ENCODE peak calls at places on chromosomes 7 and 10, in eight cellular contexts. One of them, this sample, is unnamed.

GRCh38 chr10:58909881-58910280 is 266.6 kb upstream of the PHYHIPL start:
- DNase-seq in stimulated activated CD4-positive, alpha-beta T cell treated with anti-CD3 and anti-CD28 coated beads, Interleukin-1b, Interleukin-23, amount 100 ng/mL, for 24 hours: no peak
- DNase-seq in nucleus accumbens: no peak
- DNase-seq in non-pigmented ciliary epithelial cell: no peak
- DNase-seq in GM13976: no peak
- DNase-seq in EH: peak
- DNase-seq in heart right ventricle: no peak
- DNase-seq in H7: no peak
- DNase-seq in this sample: no peak

GRCh38 chr10:87691515-87692070 is 31.9 kb downstream of the PAPSS2 start:
- DNase-seq in heart right ventricle: no peak
- DNase-seq in EH: no peak
- DNase-seq in H7: no peak
- DNase-seq in nucleus accumbens: no peak
- DNase-seq in GM13976: no peak
- DNase-seq in stimulated activated CD4-positive, alpha-beta T cell treated with anti-CD3 and anti-CD28 coated beads, Interleukin-1b, Interleukin-23, amount 100 ng/mL, for 24 hours: no peak
- DNase-seq in non-pigmented ciliary epithelial cell: no peak
- DNase-seq in this sample: no peak

GRCh38 chr7:50333266-50333665 is 28.8 kb downstream of the IKZF1 start:
- DNase-seq in heart right ventricle: no peak
- DNase-seq in nucleus accumbens: no peak
- DNase-seq in H7: peak
- DNase-seq in non-pigmented ciliary epithelial cell: no peak
- DNase-seq in GM13976: no peak
- DNase-seq in EH: no peak
- DNase-seq in stimulated activated CD4-positive, alpha-beta T cell treated with anti-CD3 and anti-CD28 coated beads, Interleukin-1b, Interleukin-23, amount 100 ng/mL, for 24 hours: no peak
- DNase-seq in this sample: no peak

GRCh38 chr7:42285383-42285824 is 48.4 kb upstream of the GLI3 start:
- DNase-seq in EH: peak
- DNase-seq in H7: no peak
- DNase-seq in non-pigmented ciliary epithelial cell: no peak
- DNase-seq in GM13976: no peak
- DNase-seq in heart right ventricle: no peak
- DNase-seq in nucleus accumbens: no peak
- DNase-seq in stimulated activated CD4-positive, alpha-beta T cell treated with anti-CD3 and anti-CD28 coated beads, Interleukin-1b, Interleukin-23, amount 100 ng/mL, for 24 hours: no peak
- DNase-seq in this sample: no peak

GRCh38 chr10:62098278-62099121 is 170.1 kb downstream of the RTKN2 start:
- DNase-seq in non-pigmented ciliary epithelial cell: no peak
- DNase-seq in GM13976: no peak
- DNase-seq in nucleus accumbens: no peak
- DNase-seq in heart right ventricle: no peak
- DNase-seq in stimulated activated CD4-positive, alpha-beta T cell treated with anti-CD3 and anti-CD28 coated beads, Interleukin-1b, Interleukin-23, amount 100 ng/mL, for 24 hours: no peak
- DNase-seq in H7: no peak
- DNase-seq in EH: peak
- DNase-seq in this sample: no peak

GRCh38 chr10:74067373-74068370 is 69.8 kb downstream of the VCL start:
- DNase-seq in nucleus accumbens: no peak
- DNase-seq in stimulated activated CD4-positive, alpha-beta T cell treated with anti-CD3 and anti-CD28 coated beads, Interleukin-1b, Interleukin-23, amount 100 ng/mL, for 24 hours: no peak
- DNase-seq in GM13976: no peak
- DNase-seq in H7: no peak
- DNase-seq in heart right ventricle: no peak
- DNase-seq in EH: no peak
- DNase-seq in non-pigmented ciliary epithelial cell: no peak
- DNase-seq in this sample: no peak

GRCh38 chr7:151506901-151507382 is 12.8 kb downstream of the RHEB start:
- DNase-seq in nucleus accumbens: no peak
- DNase-seq in GM13976: no peak
- DNase-seq in EH: no peak
- DNase-seq in non-pigmented ciliary epithelial cell: no peak
- DNase-seq in stimulated activated CD4-positive, alpha-beta T cell treated with anti-CD3 and anti-CD28 coated beads, Interleukin-1b, Interleukin-23, amount 100 ng/mL, for 24 hours: no peak
- DNase-seq in H7: peak
- DNase-seq in heart right ventricle: no peak
- DNase-seq in this sample: no peak

GRCh38 chr7:67392596-67393438 is 396.2 kb downstream of the TYW1 start:
- DNase-seq in non-pigmented ciliary epithelial cell: no peak
- DNase-seq in H7: peak
- DNase-seq in GM13976: no peak
- DNase-seq in heart right ventricle: no peak
- DNase-seq in EH: no peak
- DNase-seq in stimulated activated CD4-positive, alpha-beta T cell treated with anti-CD3 and anti-CD28 coated beads, Interleukin-1b, Interleukin-23, amount 100 ng/mL, for 24 hours: no peak
- DNase-seq in nucleus accumbens: no peak
- DNase-seq in this sample: no peak

GRCh38 chr10:8056891-8057331 is 2.4 kb downstream of the GATA3 start:
- DNase-seq in heart right ventricle: no peak
- DNase-seq in GM13976: no peak
- DNase-seq in EH: no peak
- DNase-seq in nucleus accumbens: no peak
- DNase-seq in stimulated activated CD4-positive, alpha-beta T cell treated with anti-CD3 and anti-CD28 coated beads, Interleukin-1b, Interleukin-23, amount 100 ng/mL, for 24 hours: no peak
- DNase-seq in non-pigmented ciliary epithelial cell: no peak
- DNase-seq in H7: peak
- DNase-seq in this sample: peak

GRCh38 chr7:112898432-112899290 is 108.5 kb upstream of the TMEM168 start:
- DNase-seq in H7: peak
- DNase-seq in nucleus accumbens: no peak
- DNase-seq in heart right ventricle: no peak
- DNase-seq in non-pigmented ciliary epithelial cell: peak
- DNase-seq in EH: peak
- DNase-seq in GM13976: peak
- DNase-seq in stimulated activated CD4-positive, alpha-beta T cell treated with anti-CD3 and anti-CD28 coated beads, Interleukin-1b, Interleukin-23, amount 100 ng/mL, for 24 hours: no peak
- DNase-seq in this sample: no peak

GRCh38 chr7:80428161-80429054 is 83.5 kb downstream of the GNAT3 start:
- DNase-seq in H7: peak
- DNase-seq in stimulated activated CD4-positive, alpha-beta T cell treated with anti-CD3 and anti-CD28 coated beads, Interleukin-1b, Interleukin-23, amount 100 ng/mL, for 24 hours: no peak
- DNase-seq in nucleus accumbens: no peak
- DNase-seq in heart right ventricle: no peak
- DNase-seq in GM13976: peak
- DNase-seq in EH: peak
- DNase-seq in non-pigmented ciliary epithelial cell: peak
- DNase-seq in this sample: no peak

GRCh38 chr7:1916621-1916970 is 246.5 kb downstream of the ELFN1 start:
- DNase-seq in heart right ventricle: peak
- DNase-seq in EH: no peak
- DNase-seq in non-pigmented ciliary epithelial cell: no peak
- DNase-seq in H7: no peak
- DNase-seq in stimulated activated CD4-positive, alpha-beta T cell treated with anti-CD3 and anti-CD28 coated beads, Interleukin-1b, Interleukin-23, amount 100 ng/mL, for 24 hours: no peak
- DNase-seq in nucleus accumbens: no peak
- DNase-seq in GM13976: no peak
- DNase-seq in this sample: peak

GRCh38 chr7:97203957-97204356 is 86.5 kb downstream of the SDHAF3 start:
- DNase-seq in GM13976: no peak
- DNase-seq in nucleus accumbens: no peak
- DNase-seq in H7: no peak
- DNase-seq in heart right ventricle: no peak
- DNase-seq in stimulated activated CD4-positive, alpha-beta T cell treated with anti-CD3 and anti-CD28 coated beads, Interleukin-1b, Interleukin-23, amount 100 ng/mL, for 24 hours: no peak
- DNase-seq in non-pigmented ciliary epithelial cell: no peak
- DNase-seq in EH: no peak
- DNase-seq in this sample: no peak

GRCh38 chr10:23094786-23095403 is 484 bp upstream of the MSRB2 start:
- DNase-seq in GM13976: no peak
- DNase-seq in stimulated activated CD4-positive, alpha-beta T cell treated with anti-CD3 and anti-CD28 coated beads, Interleukin-1b, Interleukin-23, amount 100 ng/mL, for 24 hours: no peak
- DNase-seq in heart right ventricle: no peak
- DNase-seq in EH: peak
- DNase-seq in H7: no peak
- DNase-seq in non-pigmented ciliary epithelial cell: no peak
- DNase-seq in nucleus accumbens: no peak
- DNase-seq in this sample: no peak

GRCh38 chr10:116270691-116271592 is 2.1 kb downstream of the GFRA1 start:
- DNase-seq in nucleus accumbens: no peak
- DNase-seq in non-pigmented ciliary epithelial cell: no peak
- DNase-seq in stimulated activated CD4-positive, alpha-beta T cell treated with anti-CD3 and anti-CD28 coated beads, Interleukin-1b, Interleukin-23, amount 100 ng/mL, for 24 hours: no peak
- DNase-seq in heart right ventricle: peak
- DNase-seq in EH: peak
- DNase-seq in H7: peak
- DNase-seq in GM13976: peak
- DNase-seq in this sample: no peak

GRCh38 chr7:79619216-79619615 is 165.7 kb upstream of the MAGI2 start:
- DNase-seq in heart right ventricle: no peak
- DNase-seq in GM13976: no peak
- DNase-seq in EH: no peak
- DNase-seq in stimulated activated CD4-positive, alpha-beta T cell treated with anti-CD3 and anti-CD28 coated beads, Interleukin-1b, Interleukin-23, amount 100 ng/mL, for 24 hours: no peak
- DNase-seq in nucleus accumbens: no peak
- DNase-seq in non-pigmented ciliary epithelial cell: no peak
- DNase-seq in H7: no peak
- DNase-seq in this sample: no peak

GRCh38 chr10:112246-112645 is 23.0 kb upstream of the ZMYND11 start:
- DNase-seq in nucleus accumbens: no peak
- DNase-seq in stimulated activated CD4-positive, alpha-beta T cell treated with anti-CD3 and anti-CD28 coated beads, Interleukin-1b, Interleukin-23, amount 100 ng/mL, for 24 hours: no peak
- DNase-seq in GM13976: no peak
- DNase-seq in non-pigmented ciliary epithelial cell: no peak
- DNase-seq in EH: peak
- DNase-seq in heart right ventricle: no peak
- DNase-seq in H7: no peak
- DNase-seq in this sample: no peak

GRCh38 chr10:94344522-94345122 is 18.1 kb downstream of the NOC3L start:
- DNase-seq in non-pigmented ciliary epithelial cell: no peak
- DNase-seq in nucleus accumbens: no peak
- DNase-seq in H7: no peak
- DNase-seq in EH: no peak
- DNase-seq in stimulated activated CD4-positive, alpha-beta T cell treated with anti-CD3 and anti-CD28 coated beads, Interleukin-1b, Interleukin-23, amount 100 ng/mL, for 24 hours: no peak
- DNase-seq in heart right ventricle: no peak
- DNase-seq in GM13976: peak
- DNase-seq in this sample: no peak

GRCh38 chr10:129956902-129957673 is 7.0 kb downstream of the EBF3 start:
- DNase-seq in nucleus accumbens: no peak
- DNase-seq in heart right ventricle: no peak
- DNase-seq in GM13976: no peak
- DNase-seq in non-pigmented ciliary epithelial cell: no peak
- DNase-seq in stimulated activated CD4-positive, alpha-beta T cell treated with anti-CD3 and anti-CD28 coated beads, Interleukin-1b, Interleukin-23, amount 100 ng/mL, for 24 hours: no peak
- DNase-seq in H7: peak
- DNase-seq in EH: no peak
- DNase-seq in this sample: no peak

GRCh38 chr10:43683451-43684197 is 34.9 kb upstream of the ZNF32 start:
- DNase-seq in non-pigmented ciliary epithelial cell: no peak
- DNase-seq in GM13976: peak
- DNase-seq in heart right ventricle: no peak
- DNase-seq in nucleus accumbens: no peak
- DNase-seq in H7: peak
- DNase-seq in EH: peak
- DNase-seq in stimulated activated CD4-positive, alpha-beta T cell treated with anti-CD3 and anti-CD28 coated beads, Interleukin-1b, Interleukin-23, amount 100 ng/mL, for 24 hours: no peak
- DNase-seq in this sample: no peak